ENCODE peak calls at places on chromosomes 11 and 22, in eight cellular contexts. J is NCI-H2081; O is SK-N-SH; R is A172; C is activated CD4-positive, alpha-beta T cell treated with anti-CD3 and anti-CD28 coated beads for 4 hours; K is activated T-cell treated with anti-CD3 and anti-CD28 coated beads, Interleukin-2, amount 50 U/mL, for 24 hours; E is ecto neural progenitor cell; L is fibroblast of pulmonary artery. S is an unnamed sample.

GRCh38 chr22:26170112-26170492 is 840 bp downstream of the SEZ6L start:
- DNase-seq in E (peak; percentile 52), K (no peak), O (no peak), L (no peak), C (no peak), R (no peak), J (no peak), S (no peak)

GRCh38 chr22:27686534-27686933 is 115.0 kb downstream of the MN1 start:
- DNase-seq in J (no peak), C (no peak), E (no peak), K (no peak), R (peak; percentile 66), L (peak; percentile 93), O (no peak), S (no peak)

GRCh38 chr22:46047841-46048595 is 71.1 kb upstream of the WNT7B start:
- DNase-seq in O (no peak), K (no peak), E (no peak), J (no peak), C (no peak), L (no peak), R (no peak), S (no peak)

GRCh38 chr11:114297806-114298700 is 1.9 kb downstream of the NNMT start:
- DNase-seq in E (no peak), O (no peak), R (no peak), L (peak; percentile 70), C (no peak), J (no peak), K (no peak), S (no peak)

GRCh38 chr11:112583246-112583893 is 322.7 kb upstream of the PLET1 start:
- DNase-seq in R (no peak), J (no peak), E (no peak), C (no peak), O (no peak), L (no peak), K (no peak), S (no peak)

GRCh38 chr11:68031136-68031459 is 617 bp downstream of the NDUFS8 start:
- DNase-seq in R (no peak), L (peak; percentile 35), J (no peak), K (no peak), C (no peak), E (no peak), O (no peak), S (no peak)

GRCh38 chr11:71180694-71181466 is 71.5 kb downstream of the SHANK2 start:
- DNase-seq in J (no peak), C (no peak), O (no peak), K (no peak), E (no peak), R (no peak), L (no peak), S (no peak)

GRCh38 chr22:26169312-26170111 is at the start of gene SEZ6L:
- DNase-seq in E (peak; percentile 70), L (no peak), R (no peak), J (peak; percentile 63), C (no peak), O (peak; percentile 90), K (no peak), S (no peak)

GRCh38 chr11:26187639-26188038 is 144.3 kb upstream of the ANO3 start:
- DNase-seq in J (no peak), R (no peak), C (no peak), O (no peak), L (peak; percentile 92), E (no peak), K (no peak), S (no peak)

GRCh38 chr11:66957971-66958231 is 282 bp downstream of the PC start:
- DNase-seq in E (no peak), J (no peak), C (no peak), K (no peak), O (peak; percentile 89), R (no peak), L (no peak), S (peak; percentile 69)

GRCh38 chr11:19493446-19493845 is 219.2 kb upstream of the NAV2 start:
- DNase-seq in O (no peak), J (peak; percentile 24), K (no peak), E (no peak), C (no peak), L (no peak), R (no peak), S (peak; percentile 69)

GRCh38 chr11:68688881-68689280 is 4.5 kb downstream of the GAL start:
- DNase-seq in K (no peak), J (no peak), E (peak; percentile 29), R (no peak), L (no peak), C (no peak), O (no peak), S (no peak)

GRCh38 chr11:2670541-2671100 is 29.2 kb downstream of the KCNQ1OT1 start:
- DNase-seq in J (no peak), L (no peak), O (no peak), E (no peak), K (peak; percentile 18), C (no peak), R (no peak), S (no peak)

GRCh38 chr11:130831506-130832385 is 84.5 kb downstream of the SNX19 start:
- DNase-seq in J (no peak), R (no peak), C (no peak), L (no peak), K (no peak), E (no peak), O (peak; percentile 41), S (no peak)

GRCh38 chr11:113308601-113309000 is 5.8 kb upstream of the TTC12 start:
- DNase-seq in E (no peak), R (no peak), C (no peak), O (no peak), L (no peak), K (no peak), J (no peak), S (no peak)

GRCh38 chr11:82831364-82831763 is 68.9 kb downstream of the PRCP start:
- DNase-seq in R (no peak), E (no peak), O (no peak), J (no peak), K (no peak), L (no peak), C (no peak), S (no peak)

GRCh38 chr11:121723261-121723741 is 270.5 kb upstream of the SORL1-AS1 start:
- DNase-seq in O (no peak), K (no peak), L (peak; percentile 74), J (peak; percentile 76), E (no peak), C (no peak), R (no peak), S (no peak)

GRCh38 chr11:110491577-110492352 is 62.0 kb downstream of the FDX1 start:
- DNase-seq in R (no peak), C (no peak), L (no peak), E (no peak), K (no peak), J (no peak), O (no peak), S (no peak)

GRCh38 chr11:17498058-17498457 is 21.4 kb upstream of the ABCC8 start:
- DNase-seq in J (peak; percentile 40), R (no peak), E (no peak), C (no peak), L (no peak), O (no peak), K (no peak), S (no peak)

GRCh38 chr11:44774736-44775135 is 48.0 kb downstream of the TSPAN18 start:
- DNase-seq in L (peak; percentile 41), C (no peak), E (no peak), O (no peak), J (no peak), R (no peak), K (peak; percentile 12), S (no peak)

GRCh38 chr22:39459681-39460080 is 2.9 kb downstream of the MGAT3 start:
- DNase-seq in E (no peak), K (no peak), C (no peak), J (no peak), L (no peak), O (no peak), R (no peak), S (no peak)

GRCh38 chr11:75270896-75271415 is 30.4 kb downstream of the TPBGL start:
- DNase-seq in C (peak; percentile 27), E (no peak), R (no peak), O (no peak), J (no peak), K (no peak), L (peak; percentile 32), S (no peak)

GRCh38 chr11:16856022-16856471 is 117.6 kb downstream of the C11orf58 start:
- DNase-seq in R (no peak), K (no peak), C (no peak), O (no peak), J (no peak), E (no peak), L (no peak), S (no peak)

GRCh38 chr22:27668828-27669797 is 132.4 kb downstream of the MN1 start:
- DNase-seq in O (no peak), R (peak; percentile 96), E (no peak), K (no peak), C (no peak), L (peak; percentile 71), J (no peak), S (no peak)

GRCh38 chr11:12134239-12134590 is 23.8 kb downstream of the MICAL2 start:
- DNase-seq in R (no peak), O (no peak), J (no peak), K (peak; percentile 31), E (no peak), L (no peak), C (no peak), S (no peak)

GRCh38 chr22:35354068-35354467 is 26.8 kb upstream of the HMOX1 start:
- DNase-seq in K (no peak), C (no peak), R (no peak), O (no peak), L (no peak), J (no peak), E (no peak), S (no peak)

GRCh38 chr11:69371731-69372588 is 78.0 kb downstream of the MYEOV start:
- DNase-seq in C (no peak), R (no peak), J (no peak), O (no peak), K (peak; percentile 22), E (peak; percentile 37), L (no peak), S (no peak)

GRCh38 chr22:35404176-35404575 is 4.2 kb downstream of the MCM5 start:
- DNase-seq in C (no peak), J (no peak), K (no peak), O (no peak), L (no peak), E (no peak), R (no peak), S (no peak)

GRCh38 chr11:32659672-32660071 is 76.0 kb downstream of the EIF3M start:
- DNase-seq in O (no peak), R (no peak), L (no peak), K (no peak), C (no peak), E (no peak), J (no peak), S (no peak)

GRCh38 chr22:27358096-27358870 is 443.3 kb downstream of the MN1 start:
- DNase-seq in L (no peak), R (no peak), K (no peak), O (no peak), C (no peak), J (peak; percentile 51), E (no peak), S (no peak)

GRCh38 chr11:7630002-7630401 is 43.3 kb downstream of the CYB5R2 start:
- DNase-seq in C (no peak), L (peak; percentile 28), R (no peak), O (no peak), J (no peak), E (no peak), K (no peak), S (no peak)

GRCh38 chr11:103043826-103044688 is 47.9 kb downstream of the DCUN1D5 start:
- DNase-seq in E (no peak), K (no peak), R (no peak), C (no peak), L (no peak), O (no peak), J (no peak), S (no peak)

GRCh38 chr11:64720640-64721358 is 2.2 kb downstream of the NRXN2 start:
- DNase-seq in J (no peak), E (peak; percentile 42), O (no peak), R (no peak), C (no peak), K (no peak), L (no peak), S (no peak)

GRCh38 chr11:46666516-46666915 is 33.9 kb downstream of the ARHGAP1 start:
- DNase-seq in C (no peak), K (no peak), R (no peak), O (no peak), J (no peak), L (no peak), E (no peak), S (no peak)